ENCODE peak calls at places on chromosome 2, in ten cellular contexts. Q is spleen; Z is CD8-positive, alpha-beta memory T cell; F is prostate gland; J is body of pancreas; P is thyroid gland; V is dorsolateral prefrontal cortex; O is tibial artery; K is transverse colon; U is GM23338. N is an unnamed sample.
A peak's percentile ranks its signal among the peaks of the same experiment; 100 is the strongest.

GRCh38 chr2:205590759-205591158 is 91.5 kb upstream of the NRP2 start:
- DNase-seq in F (no peak), P (no peak), V (no peak), Z (no peak), K (no peak), O (no peak), J (no peak), U (no peak), Q (no peak), N (no peak)

GRCh38 chr2:130183500-130184373 is 1.7 kb downstream of the MZT2B start:
- DNase-seq in O (no peak), J (no peak), F (no peak), Q (peak; percentile 81), K (no peak), P (peak; percentile 85), U (no peak), V (no peak), Z (no peak), N (no peak)

GRCh38 chr2:201204655-201205515 is 21.9 kb downstream of the CASP10 start:
- DNase-seq in J (no peak), P (no peak), Z (no peak), U (no peak), K (no peak), F (no peak), O (no peak), V (no peak), Q (no peak), N (no peak)

GRCh38 chr2:25311866-25312575 is 29.7 kb downstream of the DNMT3A start:
- DNase-seq in P (peak; percentile 96), O (no peak), F (no peak), V (no peak), K (no peak), Z (no peak), J (peak; percentile 75), Q (no peak), U (peak; percentile 45), N (no peak)

GRCh38 chr2:225233234-225233633 is 166.3 kb upstream of the NYAP2 start:
- DNase-seq in J (no peak), P (no peak), U (peak; percentile 2), O (no peak), V (no peak), K (no peak), Z (no peak), F (no peak), Q (no peak), N (no peak)

GRCh38 chr2:16626997-16627605 is 38.5 kb downstream of the CYRIA start:
- DNase-seq in V (no peak), K (no peak), O (no peak), F (no peak), J (no peak), P (no peak), U (no peak), Q (no peak), Z (no peak), N (no peak)

GRCh38 chr2:11072550-11072949 is 82.7 kb upstream of the SLC66A3 start:
- DNase-seq in F (no peak), P (no peak), U (no peak), Z (no peak), Q (no peak), O (no peak), V (no peak), J (no peak), K (no peak), N (no peak)

GRCh38 chr2:68942827-68943226 is 9.9 kb downstream of the GKN2 start:
- DNase-seq in O (no peak), J (no peak), V (no peak), K (no peak), P (no peak), Q (no peak), F (no peak), Z (no peak), U (no peak), N (no peak)

GRCh38 chr2:85597241-85597640 is 1.7 kb downstream of the RNF181 start:
- DNase-seq in O (no peak), P (no peak), Z (no peak), V (no peak), J (no peak), K (no peak), Q (no peak), U (no peak), F (no peak), N (no peak)

GRCh38 chr2:85595378-85596232 is at the start of gene RNF181:
- DNase-seq in V (peak; percentile 100), K (peak; percentile 96), O (peak; percentile 98), Q (peak; percentile 97), F (peak; percentile 98), P (peak; percentile 97), Z (peak; percentile 90), J (peak; percentile 93), U (peak; percentile 99), N (peak; percentile 98)

GRCh38 chr2:85594715-85595377 is 699 bp upstream of the RNF181 start:
- DNase-seq in Z (no peak), K (no peak), O (no peak), F (no peak), J (no peak), Q (no peak), P (peak; percentile 33), V (no peak), U (no peak), N (no peak)

GRCh38 chr2:85598594-85599340 is 3.2 kb downstream of the RNF181 start:
- DNase-seq in K (no peak), O (no peak), U (no peak), Q (no peak), F (no peak), P (no peak), J (no peak), Z (no peak), V (no peak), N (no peak)

DNA sequence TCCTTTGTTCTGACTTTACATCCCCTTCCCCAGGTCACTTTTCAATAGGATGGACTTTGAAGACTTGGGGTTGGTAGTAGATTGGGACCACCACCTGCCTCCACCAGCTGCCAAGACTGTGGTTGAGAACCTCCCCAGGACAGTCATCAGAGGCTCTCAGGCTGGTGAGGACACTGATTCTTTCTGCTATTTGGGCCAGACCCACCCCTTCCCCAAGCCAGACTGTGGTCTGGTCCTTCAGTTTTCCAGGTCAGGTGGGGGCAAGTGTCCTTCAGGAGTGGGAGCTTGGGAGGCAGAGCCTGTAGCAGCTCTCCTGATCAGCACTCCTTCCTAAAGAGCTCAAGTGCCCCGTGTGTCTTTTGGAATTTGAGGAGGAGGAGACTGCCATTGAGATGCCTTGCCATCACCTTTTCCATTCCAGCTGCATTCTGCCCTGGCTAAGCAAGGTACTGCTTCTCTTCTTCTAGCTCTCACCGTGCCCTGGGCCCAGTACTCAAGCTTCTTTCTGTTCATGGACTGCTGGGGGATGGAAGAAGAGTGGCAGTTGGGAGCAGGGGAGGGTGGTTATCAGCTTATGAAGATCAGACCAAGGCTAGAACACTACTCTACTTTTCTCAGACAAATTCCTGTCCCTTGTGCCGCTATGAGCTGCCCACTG is 1.1 kb downstream of the RNF181 start:
- DNase-seq in V (no peak), P (no peak), Z (no peak), U (no peak), J (no peak), O (no peak), Q (no peak), K (no peak), F (no peak), N (no peak)
- H3K27ac ChIP-seq in V (no peak overlapping the region), P (peak overlapping the region; percentile 95), Z (peak overlapping the region; percentile 84), U (no peak overlapping the region), J (no peak overlapping the region), O (peak overlapping the region; percentile 98), Q (peak overlapping the region; percentile 92), K (peak overlapping the region; percentile 96), F (peak overlapping the region; percentile 93), N (no peak overlapping the region)

DNA sequence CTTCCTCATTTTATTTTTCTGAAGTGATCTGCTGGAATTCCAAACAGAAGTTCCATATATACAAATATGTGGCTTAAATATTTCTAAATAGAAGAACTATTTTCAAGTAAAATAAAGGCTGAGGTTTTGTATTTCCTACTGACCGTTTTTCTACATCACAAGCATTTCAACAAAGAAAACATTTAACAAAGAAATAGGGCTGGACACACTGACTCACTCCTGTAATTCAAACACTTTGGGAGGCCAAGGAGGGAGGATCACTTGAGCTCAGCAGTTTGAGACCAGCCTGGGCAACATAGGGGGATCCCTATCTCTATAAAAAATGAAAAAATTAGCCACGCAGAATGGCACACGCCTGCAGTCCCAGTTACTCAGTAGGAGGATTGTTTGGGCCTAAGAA is 44.6 kb downstream of the TANK start:
- DNase-seq in O (no peak), J (no peak), F (no peak), U (no peak), P (no peak), Z (no peak), Q (no peak), V (no peak), K (no peak), N (no peak)
- H3K27ac ChIP-seq in O (no peak overlapping the region), J (no peak overlapping the region), F (no peak overlapping the region), U (no peak overlapping the region), P (no peak overlapping the region), Z (no peak overlapping the region), Q (no peak overlapping the region), V (no peak overlapping the region), K (no peak overlapping the region), N (no peak overlapping the region)

GRCh38 chr2:230712443-230713330 is at the start of gene CAB39:
- DNase-seq in F (peak; percentile 83), V (peak; percentile 68), Z (peak; percentile 91), Q (peak; percentile 98), O (peak; percentile 72), K (peak; percentile 91), P (peak; percentile 82), J (peak; percentile 86), U (peak; percentile 95), N (peak; percentile 91)

GRCh38 chr2:230715201-230715600 is 2.6 kb downstream of the CAB39 start:
- DNase-seq in J (no peak), Q (no peak), P (no peak), F (no peak), U (no peak), Z (no peak), K (no peak), O (no peak), V (no peak), N (no peak)

GRCh38 chr2:230714122-230714453 is 1.4 kb downstream of the CAB39 start:
- DNase-seq in U (peak; percentile 47), J (no peak), K (peak; percentile 20), F (no peak), P (no peak), V (no peak), Q (no peak), O (no peak), Z (peak; percentile 50), N (peak; percentile 27)

GRCh38 chr2:230711224-230711623 is 1.4 kb upstream of the CAB39 start:
- DNase-seq in Z (no peak), F (no peak), K (no peak), V (no peak), J (no peak), P (no peak), O (no peak), Q (no peak), U (no peak), N (no peak)

DNA sequence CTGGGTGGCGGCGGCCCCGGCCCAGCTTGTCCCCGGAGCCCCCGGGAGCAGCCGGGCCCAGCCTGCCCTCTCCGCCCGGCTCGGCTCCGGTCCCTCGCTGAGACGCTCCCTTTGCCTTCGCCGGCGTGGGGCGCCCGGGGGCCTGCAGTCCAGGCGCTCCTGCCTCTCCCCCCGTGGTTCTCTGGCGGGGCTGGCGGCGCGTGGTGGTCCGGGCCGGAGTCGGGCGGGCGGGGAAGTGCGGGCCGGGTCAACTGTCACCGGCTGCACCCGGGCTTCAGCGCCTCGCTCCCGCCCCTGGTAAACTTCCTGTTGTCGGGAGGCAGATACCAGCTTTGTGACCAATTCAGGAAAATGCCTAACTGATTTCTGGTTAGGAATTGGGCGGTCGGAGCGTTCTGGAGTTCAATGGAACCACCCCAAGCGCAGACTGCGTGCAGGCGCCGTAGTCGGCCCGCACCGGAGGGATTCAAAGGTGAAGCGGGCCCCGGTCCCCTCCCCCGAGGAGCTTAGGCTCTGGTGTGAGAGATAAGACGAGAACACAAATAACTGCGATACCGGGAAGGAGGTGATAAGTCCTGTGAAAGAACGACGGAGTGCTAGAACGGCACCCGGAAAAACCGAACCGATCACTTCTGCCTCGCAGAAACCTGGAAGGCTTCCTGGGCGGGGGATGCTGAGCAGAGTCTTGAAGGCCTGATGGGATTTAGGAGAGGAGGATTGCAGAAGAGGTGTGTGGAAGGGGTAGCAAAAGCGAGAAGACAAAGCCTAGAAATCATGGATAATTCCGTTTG is 884 bp downstream of the CAB39 start:
- DNase-seq in U (peak; percentile 54), O (peak; percentile 27), V (no peak), Z (peak; percentile 58), P (no peak), F (no peak), Q (peak; percentile 92), K (peak; percentile 64), J (peak; percentile 56), N (peak; percentile 46)
- H3K27ac ChIP-seq in U (peak overlapping the region; percentile 74), O (peak overlapping the region; percentile 94), V (peak overlapping the region; percentile 66), Z (peak overlapping the region; percentile 71), P (peak overlapping the region; percentile 85), F (peak overlapping the region; percentile 94), Q (peak overlapping the region; percentile 92), K (peak overlapping the region; percentile 98), J (peak overlapping the region; percentile 82), N (peak overlapping the region; percentile 52)

GRCh38 chr2:46657042-46657504 is 177.7 kb downstream of the TMEM247 start:
- DNase-seq in Q (no peak), J (no peak), F (no peak), O (peak; percentile 82), U (peak; percentile 85), V (no peak), K (peak; percentile 28), Z (no peak), P (peak; percentile 70), N (no peak)
- H3K27ac ChIP-seq in Q (peak overlapping the region; percentile 77), J (no peak overlapping the region), F (no peak overlapping the region), O (no peak overlapping the region), U (no peak overlapping the region), V (no peak overlapping the region), K (peak overlapping the region; percentile 26), Z (no peak overlapping the region), P (peak overlapping the region; percentile 21), N (no peak overlapping the region)